ENCODE peak calls at places on chromosomes 12 and 14, in four cellular contexts. E is HepG2, G is K562, Y is GM12878. A is an unnamed sample.

GRCh38 chr12:113485330-113485729 is 13.7 kb upstream of the LHX5 start:
- DNase-seq in E (no peak), Y (no peak), G (peak), A (no peak)

GRCh38 chr14:99430491-99430890 is 50.2 kb downstream of the SETD3 start:
- DNase-seq in Y (no peak), E (no peak), G (peak), A (peak)

GRCh38 chr14:104404922-104405321 is 174.6 kb upstream of the C14orf180 start:
- DNase-seq in G (no peak), E (no peak), Y (no peak), A (no peak)

GRCh38 chr14:54933006-54933405 is 30.4 kb upstream of the GCH1 start:
- DNase-seq in G (no peak), E (no peak), Y (no peak), A (no peak)

GRCh38 chr12:115354007-115354452 is 670.1 kb upstream of the TBX3 start:
- DNase-seq in E (peak), Y (no peak), G (no peak), A (no peak)

GRCh38 chr14:73717998-73718741 is 4.0 kb upstream of the PNMA1 start:
- DNase-seq in G (no peak), E (no peak), Y (no peak), A (no peak)

GRCh38 chr12:20369164-20370000 is 1.0 kb downstream of the PDE3A start:
- DNase-seq in E (no peak), Y (no peak), G (no peak), A (peak)

GRCh38 chr12:62103736-62104135 is 156.5 kb upstream of the USP15 start:
- DNase-seq in G (no peak), Y (no peak), E (no peak), A (no peak)

GRCh38 chr12:132030367-132031038 is 80.8 kb downstream of the EP400 start:
- DNase-seq in E (no peak), G (no peak), Y (no peak), A (no peak)

GRCh38 chr14:24381363-24382102 is 13.5 kb downstream of the NFATC4 start:
- DNase-seq in E (no peak), G (no peak), Y (no peak), A (no peak)

GRCh38 chr12:5716221-5716620 is 228.8 kb downstream of the ANO2 start:
- DNase-seq in E (no peak), Y (no peak), G (no peak), A (no peak)

GRCh38 chr14:77844802-77845201 is 44.9 kb downstream of the ADCK1 start:
- DNase-seq in G (no peak), Y (no peak), E (no peak), A (no peak)

GRCh38 chr14:58341152-58341748 is 42.9 kb downstream of the ARID4A start:
- DNase-seq in Y (no peak), G (no peak), E (no peak), A (no peak)

GRCh38 chr14:22822619-22823551 is 6.8 kb upstream of the MRPL52 start:
- DNase-seq in E (peak), Y (no peak), G (peak), A (peak)

GRCh38 chr12:88194868-88195267 is 52.8 kb downstream of the TMTC3 start:
- DNase-seq in E (no peak), G (no peak), Y (no peak), A (no peak)

GRCh38 chr12:129532082-129532481 is 371.7 kb downstream of the TMEM132D start:
- DNase-seq in E (no peak), G (no peak), Y (no peak), A (no peak)

GRCh38 chr12:49253033-49253623 is 11.8 kb upstream of the TUBA1C start:
- DNase-seq in Y (no peak), G (no peak), E (no peak), A (no peak)

GRCh38 chr12:64923536-64923935 is 99.1 kb downstream of the TBC1D30 start:
- DNase-seq in E (no peak), Y (peak), G (no peak), A (no peak)

GRCh38 chr14:37590810-37591139 is 4.3 kb downstream of the FOXA1 start:
- DNase-seq in Y (no peak), E (no peak), G (no peak), A (no peak)

GRCh38 chr12:63955831-63956685 is 111.6 kb downstream of the SRGAP1 start:
- DNase-seq in E (no peak), G (no peak), Y (no peak), A (no peak)

GRCh38 chr12:10218021-10218420 is 5.3 kb downstream of the GABARAPL1 start:
- DNase-seq in G (no peak), E (no peak), Y (no peak), A (no peak)

GRCh38 chr14:93231129-93231979 is 24.3 kb downstream of the UBR7 start:
- DNase-seq in Y (no peak), E (no peak), G (no peak), A (no peak)

DNA sequence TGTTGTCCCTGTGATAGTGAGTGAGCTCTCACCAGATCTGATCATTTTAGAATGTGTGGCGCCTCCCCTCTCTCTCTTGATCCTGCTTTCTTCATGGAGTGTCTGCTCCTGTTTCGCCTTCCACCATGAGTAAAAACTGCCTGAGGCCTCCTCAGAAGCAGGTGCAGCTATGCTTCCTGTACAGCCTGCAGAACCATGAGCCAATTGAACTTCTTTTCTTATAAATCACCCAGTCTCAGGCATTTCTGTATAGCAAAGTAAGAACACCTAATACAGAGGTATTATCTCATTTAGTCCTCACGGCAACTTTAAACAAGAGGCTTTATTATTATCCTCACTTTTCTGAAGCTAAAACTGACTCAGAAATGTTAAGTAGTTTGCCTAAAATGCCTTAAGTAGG is 81.3 kb upstream of the BTG1 start:
- DNase-seq in Y (no peak), G (no peak), E (no peak), A (no peak)
- TF ChIP-seq TARDBP in Y (no peak), G (no peak), E (no peak), A (no peak)

GRCh38 chr12:11324426-11324825 is 14.2 kb upstream of the PRB4 start:
- DNase-seq in E (no peak), Y (no peak), G (no peak), A (no peak)

DNA sequence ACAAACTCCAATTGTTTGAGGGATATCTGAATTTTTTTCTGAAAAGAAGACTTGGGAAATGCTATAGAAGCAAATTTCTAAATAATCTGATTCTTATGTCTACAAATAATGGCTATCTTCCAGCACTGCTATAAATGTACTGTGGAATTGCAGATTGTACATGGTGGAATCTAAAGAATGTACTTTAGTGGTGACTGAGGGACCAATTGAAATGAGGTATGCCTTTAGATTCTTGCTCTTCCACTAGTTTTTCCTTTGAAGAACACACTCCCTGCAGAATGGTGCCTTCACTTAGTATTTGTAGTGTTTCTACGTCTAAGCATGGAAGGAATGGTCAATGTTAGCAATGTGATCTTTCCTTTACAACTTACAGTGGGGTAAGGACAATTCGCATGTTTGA is 11.7 kb upstream of the PRB4 start:
- DNase-seq in E (no peak), G (no peak), Y (no peak), A (no peak)
- TF ChIP-seq TARDBP in E (no peak), G (no peak), Y (no peak), A (no peak)

GRCh38 chr12:121120323-121120722 is 12.4 kb upstream of the P2RX7 start:
- DNase-seq in E (no peak), Y (no peak), G (no peak), A (no peak)
- TF ChIP-seq TARDBP in E (no peak), Y (no peak), G (no peak), A (no peak)

GRCh38 chr12:78088391-78088832 is 257.7 kb downstream of the NAV3 start:
- DNase-seq in G (no peak), Y (no peak), E (no peak), A (no peak)
- TF ChIP-seq TARDBP in G (no peak), Y (no peak), E (no peak), A (no peak)

DNA sequence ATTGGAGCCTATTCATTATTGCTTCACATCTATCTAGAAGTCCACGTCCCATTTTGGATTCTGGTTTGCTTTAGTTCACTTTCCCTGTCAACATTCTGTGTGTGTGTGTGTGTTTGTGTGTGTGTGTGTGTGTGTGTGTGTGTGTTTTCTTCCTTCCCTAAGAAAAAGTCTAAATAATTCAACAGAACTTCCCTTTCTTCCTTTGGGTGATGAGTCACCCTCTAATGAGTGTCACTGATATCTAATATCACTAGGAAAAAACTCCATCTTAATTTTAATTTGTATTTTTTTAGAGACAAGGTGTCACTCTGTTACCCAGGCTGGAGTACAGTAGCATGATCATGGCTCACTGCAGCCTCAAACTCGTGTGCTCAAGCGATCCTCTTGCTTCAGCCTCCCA is 234.3 kb downstream of the TTC8 start:
- DNase-seq in E (no peak), G (no peak), Y (no peak), A (no peak)
- TF ChIP-seq TARDBP in E (no peak), G (no peak), Y (no peak), A (no peak)

DNA sequence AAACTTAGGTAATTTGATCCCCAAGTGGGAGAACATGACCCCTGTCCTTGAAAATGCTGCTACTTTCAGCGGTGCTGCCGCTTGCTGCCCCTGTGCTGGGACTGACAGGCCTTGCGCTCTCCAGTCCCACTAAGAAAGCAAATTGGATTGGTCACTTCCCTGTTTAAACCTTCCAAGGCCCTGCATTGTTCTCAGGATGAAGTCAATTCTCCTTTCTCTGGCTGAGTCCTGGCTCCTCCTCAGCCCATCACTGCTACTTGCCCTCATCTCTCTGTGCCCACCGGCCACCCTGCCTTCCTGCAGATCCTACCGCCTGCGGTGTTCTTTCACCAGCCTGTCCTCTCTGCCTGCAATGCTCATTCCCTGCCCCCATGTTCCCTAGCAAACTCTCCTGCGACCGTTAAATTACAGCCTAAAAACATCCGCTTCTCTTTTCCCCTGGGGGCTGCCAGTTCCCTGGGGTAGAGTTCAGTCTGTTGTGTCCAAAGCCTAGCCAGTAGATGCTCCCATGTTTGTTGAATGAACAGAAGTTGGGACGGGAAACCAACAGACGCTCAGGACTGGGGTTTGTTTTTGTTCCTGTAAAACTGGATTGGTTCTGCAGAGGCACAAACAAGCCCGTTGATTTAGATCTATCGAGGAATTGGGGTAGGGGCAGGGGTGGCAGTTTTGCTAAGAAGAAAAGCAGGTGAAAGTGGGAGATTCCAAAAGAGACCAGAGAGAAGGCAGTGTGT is 127.3 kb upstream of the HIF1A start:
- DNase-seq in Y (no peak), E (no peak), G (no peak), A (no peak)
- TF ChIP-seq TARDBP in Y (no peak), E (no peak), G (no peak), A (no peak)

GRCh38 chr14:96746101-96746500 is 51.1 kb upstream of the VRK1 start:
- DNase-seq in Y (no peak), G (no peak), E (no peak), A (no peak)
- TF ChIP-seq TARDBP in Y (no peak), G (no peak), E (no peak), A (no peak)